ENCODE peak calls at places on chromosomes 16 and 17, in nine cellular contexts. G, K, L, Y, X, D, H, O and M are unnamed samples.

GRCh38 chr17:75277664-75278071 is 6.6 kb upstream of the MIF4GD start:
- DNase-seq in L (peak), K (no peak), X (no peak), Y (no peak), O (no peak), D (peak), G (no peak), H (no peak), M (no peak)

GRCh38 chr17:49388290-49388640 is 26.2 kb upstream of the ZNF652 start:
- DNase-seq in H (peak), O (peak), X (no peak), Y (no peak), D (no peak), G (no peak), L (no peak), K (no peak), M (peak)

GRCh38 chr17:61002316-61002736 is 324.7 kb downstream of the BCAS3 start:
- DNase-seq in Y (no peak), X (peak), G (no peak), L (no peak), K (no peak), H (no peak), O (no peak), D (peak), M (no peak)

GRCh38 chr16:65655802-65656201 is 533.9 kb upstream of the CDH11 start:
- DNase-seq in G (no peak), D (no peak), L (no peak), X (no peak), O (no peak), K (no peak), H (no peak), Y (no peak), M (no peak)

GRCh38 chr17:63955791-63956190 is 16.9 kb downstream of the SCN4A start:
- DNase-seq in O (no peak), G (no peak), Y (no peak), L (no peak), D (no peak), X (no peak), K (no peak), H (no peak), M (no peak)

GRCh38 chr16:69565611-69566436 is at the start of gene NFAT5:
- DNase-seq in D (peak), K (peak), Y (peak), O (peak), H (peak), L (peak), X (peak), G (peak), M (peak)

GRCh38 chr16:52549011-52549692 is 2.2 kb upstream of the TOX3 start:
- DNase-seq in X (peak), Y (no peak), D (no peak), L (peak), O (no peak), K (no peak), G (no peak), H (no peak), M (no peak)

GRCh38 chr16:67910162-67910561 is 17.1 kb downstream of the PSKH1 start:
- DNase-seq in Y (no peak), H (no peak), D (no peak), X (no peak), K (no peak), O (no peak), G (no peak), L (no peak), M (peak)

GRCh38 chr16:3696425-3697218 is 20.7 kb downstream of the TRAP1 start:
- DNase-seq in K (no peak), D (peak), L (no peak), G (no peak), O (no peak), X (no peak), Y (no peak), H (no peak), M (no peak)

GRCh38 chr17:20961551-20961950 is 81.3 kb downstream of the USP22 start:
- DNase-seq in G (no peak), K (no peak), Y (no peak), L (no peak), X (no peak), O (no peak), H (no peak), D (no peak), M (no peak)

GRCh38 chr16:66154801-66155200 is 211.7 kb upstream of the CDH5 start:
- DNase-seq in O (no peak), X (no peak), Y (no peak), K (no peak), L (no peak), D (no peak), G (no peak), H (no peak), M (no peak)

GRCh38 chr17:56786989-56787482 is 46.7 kb downstream of the C17orf67 start:
- DNase-seq in K (peak), X (no peak), Y (no peak), O (peak), D (peak), H (peak), G (no peak), L (peak), M (peak)

GRCh38 chr16:25950586-25951201 is 258.9 kb downstream of the HS3ST4 start:
- DNase-seq in K (no peak), X (no peak), D (no peak), O (no peak), L (no peak), G (no peak), Y (no peak), H (no peak), M (no peak)

GRCh38 chr17:80220709-80221215 is 535 bp downstream of the SLC26A11 start:
- DNase-seq in O (no peak), Y (no peak), K (no peak), L (no peak), X (peak), H (no peak), G (no peak), D (no peak), M (no peak)

GRCh38 chr16:68526782-68527145 is 12.3 kb upstream of the ZFP90 start:
- DNase-seq in H (no peak), K (no peak), L (no peak), D (no peak), O (no peak), G (no peak), X (no peak), Y (no peak), M (no peak)

GRCh38 chr17:79937435-79937870 is 98.2 kb upstream of the CBX4 start:
- DNase-seq in D (no peak), K (no peak), O (no peak), Y (no peak), X (no peak), L (no peak), H (no peak), G (no peak), M (no peak)

GRCh38 chr16:88700636-88701482 is 5.3 kb downstream of the RNF166 start:
- DNase-seq in D (no peak), X (no peak), L (no peak), H (peak), Y (peak), G (peak), O (peak), K (peak), M (peak)

GRCh38 chr16:11610580-11610979 is 23.9 kb upstream of the LITAF start:
- DNase-seq in G (no peak), D (no peak), O (no peak), X (no peak), L (no peak), H (no peak), Y (no peak), K (no peak), M (no peak)

GRCh38 chr17:9959377-9959981 is 54.4 kb upstream of the RCVRN start:
- DNase-seq in O (peak), K (peak), D (no peak), H (peak), L (peak), X (peak), G (no peak), Y (no peak), M (peak)

GRCh38 chr16:59593256-59593655 is 859.1 kb upstream of the GOT2 start:
- DNase-seq in Y (no peak), X (no peak), G (no peak), H (no peak), K (no peak), D (peak), L (no peak), O (no peak), M (no peak)

GRCh38 chr16:72434159-72434558 is 262.2 kb upstream of the PMFBP1 start:
- DNase-seq in O (no peak), K (no peak), Y (no peak), H (no peak), X (no peak), G (no peak), D (no peak), L (no peak), M (no peak)

GRCh38 chr16:23505942-23506605 is 4.2 kb downstream of the GGA2 start:
- DNase-seq in O (no peak), H (no peak), Y (no peak), G (no peak), D (no peak), K (no peak), L (no peak), X (peak), M (no peak)

GRCh38 chr17:16283705-16284104 is 66.7 kb downstream of the PIGL start:
- DNase-seq in H (no peak), G (no peak), K (no peak), D (no peak), L (no peak), O (no peak), X (no peak), Y (no peak), M (no peak)

GRCh38 chr17:31320791-31321190 is 631 bp downstream of the EVI2A start:
- DNase-seq in L (no peak), Y (no peak), D (no peak), G (no peak), X (no peak), H (no peak), O (no peak), K (no peak), M (no peak)